ENCODE peak calls at places on chromosomes 7 and 10, in eight cellular contexts. W is kidney epithelial cell, P is bronchial epithelial cell, A is AG09309, G is fibroblast of villous mesenchyme, C is fibroblast of mammary gland, X is BJ, K is AG04450. Y is an unnamed sample.

GRCh38 chr7:17086403-17086802 is 204.6 kb upstream of the AGR3 start:
- DNase-seq in G (no peak), A (no peak), W (no peak), K (no peak), C (no peak), X (no peak), P (no peak), Y (no peak)

GRCh38 chr7:69603937-69604494 is 5.7 kb downstream of the AUTS2 start:
- DNase-seq in A (no peak), X (no peak), W (no peak), C (no peak), K (no peak), G (no peak), P (no peak), Y (no peak)

GRCh38 chr10:21587391-21587790 is 53.4 kb downstream of the MLLT10 start:
- DNase-seq in G (no peak), P (no peak), W (no peak), C (no peak), K (no peak), A (no peak), X (no peak), Y (no peak)

GRCh38 chr10:91126471-91126870 is 94.0 kb upstream of the PCGF5 start:
- DNase-seq in W (no peak), G (no peak), A (no peak), K (no peak), P (no peak), X (no peak), C (no peak), Y (no peak)

GRCh38 chr10:71757450-71757918 is 15.8 kb downstream of the VSIR start:
- DNase-seq in C (no peak), A (no peak), W (no peak), X (no peak), P (no peak), G (no peak), K (no peak), Y (no peak)

GRCh38 chr7:100875356-100875751 is 451 bp downstream of the SRRT start:
- DNase-seq in G (peak), P (no peak), C (no peak), X (no peak), K (no peak), W (no peak), A (no peak), Y (no peak)

GRCh38 chr10:33217854-33218253 is 116.6 kb downstream of the NRP1 start:
- DNase-seq in A (no peak), W (no peak), X (no peak), K (no peak), G (no peak), P (peak), C (no peak), Y (no peak)

GRCh38 chr7:87877641-87878040 is 1.3 kb downstream of the DBF4 start:
- DNase-seq in C (no peak), X (no peak), G (peak), P (no peak), W (no peak), K (no peak), A (no peak), Y (no peak)

GRCh38 chr7:95596183-95597135 is at the start of gene PDK4:
- DNase-seq in C (peak), P (no peak), A (no peak), K (no peak), X (peak), G (peak), W (no peak), Y (no peak)

GRCh38 chr7:145106001-145106400 is 270.1 kb upstream of the TPK1 start:
- DNase-seq in K (no peak), C (peak), X (no peak), P (peak), W (no peak), G (no peak), A (no peak), Y (no peak)

GRCh38 chr7:322708-323111 is 32.7 kb downstream of the FOXL3 start:
- DNase-seq in P (no peak), W (no peak), A (no peak), K (no peak), C (no peak), X (no peak), G (no peak), Y (no peak)

GRCh38 chr10:61376908-61377368 is 76.2 kb downstream of the TMEM26 start:
- DNase-seq in W (no peak), X (no peak), P (no peak), K (no peak), C (no peak), G (no peak), A (no peak), Y (no peak)

GRCh38 chr10:63766766-63767505 is 245.7 kb downstream of the REEP3 start:
- DNase-seq in P (no peak), G (peak), X (peak), C (peak), A (no peak), K (no peak), W (peak), Y (peak)

GRCh38 chr10:96671207-96671890 is 49.0 kb downstream of the PIK3AP1 start:
- DNase-seq in G (no peak), P (no peak), X (no peak), W (no peak), C (no peak), A (no peak), K (no peak), Y (no peak)

GRCh38 chr10:23556727-23557440 is 118.0 kb downstream of the OTUD1 start:
- DNase-seq in G (peak), A (peak), C (peak), X (no peak), P (peak), K (no peak), W (peak), Y (peak)

GRCh38 chr10:110065269-110065668 is 57.5 kb downstream of the ADD3 start:
- DNase-seq in A (no peak), G (no peak), W (no peak), C (no peak), K (no peak), P (no peak), X (no peak), Y (no peak)

GRCh38 chr10:34710391-34710751 is 104.7 kb downstream of the PARD3 start:
- DNase-seq in W (no peak), X (no peak), K (no peak), P (peak), C (peak), A (no peak), G (peak), Y (no peak)

GRCh38 chr7:150847536-150847935 is 4.8 kb upstream of the AOC1 start:
- DNase-seq in C (no peak), P (no peak), K (no peak), W (no peak), A (no peak), X (no peak), G (no peak), Y (no peak)

GRCh38 chr10:4136121-4136520 is 351.1 kb upstream of the KLF6 start:
- DNase-seq in W (no peak), P (no peak), G (no peak), X (no peak), A (no peak), K (no peak), C (no peak), Y (no peak)

GRCh38 chr10:35236739-35237138 is 99.6 kb upstream of the CCNY start:
- DNase-seq in G (peak), P (no peak), C (no peak), K (peak), W (no peak), A (no peak), X (no peak), Y (no peak)

GRCh38 chr10:70602665-70603438 is at the start of gene PRF1:
- DNase-seq in X (no peak), C (no peak), G (no peak), P (no peak), W (no peak), A (no peak), K (no peak), Y (no peak)

GRCh38 chr10:49139000-49139865 is 5.4 kb upstream of the FAM170B start:
- DNase-seq in A (peak), K (peak), G (peak), C (peak), X (peak), P (no peak), W (no peak), Y (peak)

GRCh38 chr7:44534501-44534900 is 6.6 kb downstream of the NPC1L1 start:
- DNase-seq in G (peak), P (peak), A (no peak), W (no peak), K (no peak), C (peak), X (no peak), Y (no peak)

GRCh38 chr10:16437540-16437894 is 707 bp downstream of the PTER start:
- DNase-seq in C (no peak), A (no peak), P (no peak), K (no peak), X (no peak), W (no peak), G (peak), Y (no peak)

GRCh38 chr10:16439294-16439693 is 2.5 kb downstream of the PTER start:
- DNase-seq in K (no peak), C (peak), A (peak), W (no peak), G (peak), X (no peak), P (no peak), Y (no peak)

GRCh38 chr10:16440396-16441105 is 3.7 kb downstream of the PTER start:
- DNase-seq in P (peak), X (no peak), C (no peak), A (no peak), W (peak), G (peak), K (no peak), Y (no peak)

GRCh38 chr10:16436758-16437539 is at the start of gene PTER:
- DNase-seq in X (peak), G (peak), K (peak), A (peak), C (peak), P (peak), W (peak), Y (peak)

DNA sequence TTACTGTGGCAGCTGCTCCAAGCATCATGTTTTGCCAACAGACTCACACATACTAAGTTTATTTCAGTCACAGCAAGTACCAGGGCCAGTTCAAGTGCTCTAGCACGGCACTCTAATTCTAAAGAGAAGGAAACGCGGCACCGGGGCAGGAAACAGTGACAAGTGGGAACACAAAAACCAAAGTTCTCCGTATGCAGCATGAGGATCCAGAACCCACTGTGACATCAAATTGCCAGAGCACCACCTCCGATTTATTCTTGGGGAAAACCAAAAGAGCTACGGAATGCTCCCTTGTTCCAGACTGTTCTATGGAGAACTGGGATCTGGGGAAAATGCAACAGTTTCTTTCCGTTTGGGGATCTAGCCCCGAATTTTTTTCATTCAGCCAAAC is 448 bp upstream of the PTER start:
- DNase-seq in A (no peak), P (no peak), X (no peak), G (peak), K (no peak), W (no peak), C (peak), Y (no peak)
- H3K4me3 ChIP-seq in A (peak), P (peak), X (peak), G (peak), K (peak), W (peak), C (peak), Y (peak)

GRCh38 chr7:125055376-125055775 is 125.8 kb upstream of the POT1 start:
- DNase-seq in G (no peak), A (no peak), C (no peak), X (no peak), P (no peak), W (no peak), K (no peak), Y (no peak)

GRCh38 chr7:125057974-125058373 is 128.3 kb upstream of the POT1 start:
- DNase-seq in A (no peak), X (no peak), W (no peak), G (no peak), K (no peak), C (no peak), P (no peak), Y (no peak)

GRCh38 chr7:125065546-125065945 is 135.9 kb upstream of the POT1 start:
- DNase-seq in G (no peak), X (no peak), W (no peak), K (no peak), P (no peak), A (no peak), C (no peak), Y (no peak)

GRCh38 chr7:125061776-125062397 is 132.3 kb upstream of the POT1 start:
- DNase-seq in A (no peak), G (peak), W (peak), P (peak), X (no peak), C (peak), K (no peak), Y (peak)

GRCh38 chr7:125059861-125060456 is 130.3 kb upstream of the POT1 start:
- DNase-seq in A (no peak), W (no peak), P (peak), G (peak), K (no peak), C (peak), X (no peak), Y (peak)
- TF ChIP-seq CTCF in A (no peak), W (peak), P (no peak), G (peak), K (peak), C (peak), X (peak), Y (no peak)

GRCh38 chr10:112792487-112793196 is 157.4 kb upstream of the TCF7L2 start:
- DNase-seq in X (peak), A (peak), P (peak), G (peak), C (peak), K (no peak), W (no peak), Y (no peak)
- H3K4me3 ChIP-seq in X (no peak), A (no peak), P (no peak), G (peak), C (no peak), K (peak), W (no peak), Y (no peak)

GRCh38 chr7:24284699-24285506 is 913 bp downstream of the NPY start:
- DNase-seq in W (no peak), X (no peak), G (no peak), P (no peak), C (no peak), A (no peak), K (no peak), Y (no peak)

GRCh38 chr7:24291271-24291670 is 7.3 kb downstream of the NPY start:
- DNase-seq in P (peak), G (no peak), W (peak), K (no peak), C (no peak), A (no peak), X (no peak), Y (no peak)

GRCh38 chr7:24290004-24290641 is 6.1 kb downstream of the NPY start:
- DNase-seq in K (no peak), G (peak), X (no peak), A (peak), P (peak), W (peak), C (peak), Y (no peak)
- TF ChIP-seq CTCF in K (peak), G (peak), X (no peak), A (peak), P (peak), W (peak), C (peak), Y (peak)

DNA sequence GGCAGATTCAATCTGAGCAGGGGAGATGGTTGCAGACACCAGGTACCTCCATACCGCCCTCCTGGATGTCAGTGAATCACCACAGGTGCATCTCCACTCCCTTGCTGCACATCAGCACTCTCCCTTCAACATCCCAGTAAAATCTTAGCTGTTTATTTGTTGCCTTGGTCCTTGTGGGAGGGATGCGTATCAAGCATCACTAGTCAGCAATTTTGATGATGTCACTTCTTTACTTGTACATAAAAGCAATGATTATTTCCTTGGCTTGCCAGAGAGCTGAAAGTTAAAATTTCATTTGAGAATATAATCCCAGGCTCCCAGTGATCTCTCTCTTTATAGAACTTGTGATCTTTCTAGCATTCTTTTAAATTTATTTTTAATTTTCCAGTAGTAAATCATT is 49.5 kb downstream of the TMEM168 start:
- DNase-seq in P (no peak), K (no peak), A (no peak), G (no peak), W (no peak), C (no peak), X (no peak), Y (no peak)
- H3K4me3 ChIP-seq in P (no peak), K (no peak), A (no peak), G (no peak), W (no peak), C (no peak), X (no peak), Y (no peak)

DNA sequence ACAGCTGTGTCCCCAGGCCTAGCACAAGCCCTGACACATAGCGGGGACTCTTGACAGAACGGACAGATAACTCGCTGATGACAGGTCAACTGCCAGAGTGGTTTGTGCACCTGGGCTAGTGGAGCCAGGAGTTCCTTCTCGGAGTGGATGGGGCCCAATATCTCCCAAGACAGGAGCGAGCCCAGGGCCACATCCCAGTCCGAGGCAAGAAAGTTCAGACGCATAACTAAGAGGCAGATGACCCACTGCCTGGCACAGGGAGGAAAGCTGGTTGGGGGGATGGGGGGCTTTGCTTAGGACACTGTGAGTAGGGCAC is 69.6 kb upstream of the ZNF479 start:
- DNase-seq in K (no peak), X (no peak), A (no peak), P (no peak), W (no peak), C (no peak), G (no peak), Y (no peak)
- TF ChIP-seq CTCF in K (no peak), X (no peak), A (no peak), P (no peak), W (no peak), C (no peak), G (no peak), Y (no peak)

Y was measured in astrocyte of the cerebellum.